ENCODE peak calls at places on chromosomes 5 and 9, in four cellular contexts. A is cardiac fibroblast, D is midbrain, Y is vagina. J is an unnamed sample.

GRCh38 chr5:127994087-127994660 is 89.4 kb upstream of the SLC12A2 start:
- DNase-seq in A (no peak), D (no peak), Y (no peak), J (no peak)

GRCh38 chr5:98498028-98498427 is 275.4 kb upstream of the RGMB start:
- DNase-seq in A (no peak), D (no peak), Y (no peak), J (no peak)

GRCh38 chr5:101160002-101160401 is 256.9 kb upstream of the ST8SIA4 start:
- DNase-seq in A (no peak), D (peak), Y (no peak), J (no peak)

GRCh38 chr5:74632947-74633356 is 7.6 kb downstream of the ENC1 start:
- DNase-seq in A (peak), D (no peak), Y (no peak), J (no peak)

GRCh38 chr5:32722957-32723356 is 11.8 kb downstream of the NPR3 start:
- DNase-seq in A (no peak), D (no peak), Y (no peak), J (no peak)

GRCh38 chr5:180675036-180675635 is 25.7 kb upstream of the FLT4 start:
- DNase-seq in A (no peak), D (no peak), Y (peak), J (no peak)

GRCh38 chr5:124655211-124655880 is 91.1 kb downstream of the ZNF608 start:
- DNase-seq in A (peak), D (no peak), Y (no peak), J (peak)

GRCh38 chr9:114372971-114373591 is 14.7 kb downstream of the AKNA start:
- DNase-seq in A (no peak), D (peak), Y (no peak), J (no peak)

GRCh38 chr9:128724744-128725211 is 851 bp upstream of the ZDHHC12 start:
- DNase-seq in A (peak), D (no peak), Y (no peak), J (no peak)